ENCODE peak calls at places on chromosome 14, in four cellular contexts. G is HepG2, M is HEK293T, F is K562. K is an unnamed sample.

GRCh38 chr14:94888108-94888507 is 118.2 kb upstream of the GSC start:
- DNase-seq in M (no peak), G (no peak), F (no peak), K (no peak)

GRCh38 chr14:76773188-76773885 is 12.1 kb downstream of the VASH1 start:
- DNase-seq in F (peak), G (peak), M (no peak), K (no peak)

GRCh38 chr14:68255697-68256178 is 436.2 kb downstream of the RAD51B start:
- DNase-seq in F (no peak), M (no peak), G (no peak), K (no peak)

GRCh38 chr14:103290056-103290455 is 44.0 kb upstream of the EIF5 start:
- DNase-seq in G (no peak), F (no peak), M (no peak), K (no peak)

GRCh38 chr14:31362746-31363145 is 57.6 kb downstream of the HEATR5A start:
- DNase-seq in M (no peak), G (no peak), F (no peak), K (no peak)

GRCh38 chr14:20092050-20092449 is 18.5 kb upstream of the OR4K17 start:
- DNase-seq in F (no peak), M (no peak), G (no peak), K (no peak)

GRCh38 chr14:93880025-93880820 is 46.9 kb upstream of the FAM181A start:
- DNase-seq in F (no peak), G (no peak), M (peak), K (no peak)

GRCh38 chr14:102481791-102482238 is 27.8 kb downstream of the ANKRD9 start:
- DNase-seq in F (no peak), G (peak), M (no peak), K (no peak)

GRCh38 chr14:76053576-76054369 is 68.2 kb downstream of the IFT43 start:
- DNase-seq in F (no peak), M (no peak), G (no peak), K (no peak)

GRCh38 chr14:69010632-69011031 is 31.5 kb upstream of the ACTN1 start:
- DNase-seq in M (no peak), G (no peak), F (no peak), K (no peak)

GRCh38 chr14:104931771-104932675 is 7.3 kb downstream of the PLD4 start:
- DNase-seq in M (no peak), F (no peak), G (no peak), K (peak)

GRCh38 chr14:58717211-58717610 is 79.4 kb downstream of the DACT1 start:
- DNase-seq in G (no peak), M (no peak), F (no peak), K (no peak)

GRCh38 chr14:70665448-70666363 is 24.0 kb downstream of the TTC9 start:
- DNase-seq in F (no peak), M (no peak), G (no peak), K (no peak)

GRCh38 chr14:65566820-65567522 is 154.4 kb downstream of the FUT8 start:
- DNase-seq in M (no peak), G (no peak), F (no peak), K (no peak)
- TF ChIP-seq ELF4 in M (no peak), G (no peak), F (no peak), K (no peak)

GRCh38 chr14:89040438-89041244 is 216.2 kb downstream of the TTC8 start:
- DNase-seq in G (peak), F (peak), M (peak), K (peak)

GRCh38 chr14:89041245-89041585 is 216.8 kb downstream of the TTC8 start:
- DNase-seq in G (peak), M (no peak), F (no peak), K (no peak)

GRCh38 chr14:89042021-89042420 is 217.6 kb downstream of the TTC8 start:
- DNase-seq in F (no peak), G (no peak), M (no peak), K (no peak)

GRCh38 chr14:89037065-89037464 is 212.6 kb downstream of the TTC8 start:
- DNase-seq in M (no peak), F (no peak), G (no peak), K (no peak)

GRCh38 chr14:89040080-89040437 is 215.6 kb downstream of the TTC8 start:
- DNase-seq in M (peak), F (no peak), G (no peak), K (no peak)
- TF ChIP-seq ELF4 in M (no peak), F (no peak), G (no peak), K (no peak)

DNA sequence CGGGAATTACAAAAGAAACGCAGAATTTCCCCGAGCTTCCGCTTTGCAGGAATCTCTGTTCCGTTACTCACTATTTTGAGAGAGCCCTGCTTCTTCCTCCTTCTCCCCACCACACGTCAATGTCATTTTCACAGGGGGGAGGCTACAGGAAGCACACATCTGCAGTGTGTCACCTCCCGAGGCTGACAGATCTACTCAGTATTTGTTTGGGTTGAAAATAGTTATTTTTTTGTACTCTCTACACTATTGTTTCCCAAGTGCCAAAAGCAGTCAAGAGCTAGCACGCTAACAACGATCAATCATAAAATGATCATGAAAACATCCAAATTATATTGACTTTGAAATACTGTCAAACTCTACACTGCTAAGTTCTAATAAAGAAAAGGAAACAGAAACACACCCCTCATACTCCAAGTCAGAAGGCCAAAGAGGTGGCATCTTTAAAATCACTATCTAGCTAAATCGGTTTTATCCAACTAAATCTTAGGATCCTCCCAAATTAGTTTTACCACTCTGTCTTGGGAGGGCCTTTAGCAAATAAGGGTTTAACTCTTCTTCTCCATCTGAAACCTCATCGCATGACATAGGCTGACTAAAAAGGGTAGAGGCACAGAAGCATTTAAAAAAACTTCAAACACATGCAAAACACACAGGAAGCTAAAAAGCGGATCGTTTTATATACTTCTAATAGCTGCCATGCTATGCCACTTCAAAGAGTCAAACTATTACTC is 51.8 kb downstream of the FOXN3 start:
- DNase-seq in G (no peak), F (no peak), M (no peak), K (no peak)
- TF ChIP-seq ELF4 in G (no peak), F (no peak), M (no peak), K (no peak)

GRCh38 chr14:90645842-90646443 is 170.3 kb downstream of the TTC7B start:
- DNase-seq in G (peak), F (no peak), M (no peak), K (peak)
- TF ChIP-seq ELF4 in G (no peak), F (no peak), M (no peak), K (no peak)